ENCODE peak calls at places on chromosome 4, in seven cellular contexts. V is uterus, K is right lobe of liver, D is endothelial cell, Y is AG09319, O is transverse colon, M is cardiac muscle cell. T is an unnamed sample.

GRCh38 chr4:84484274-84484673 is 14.8 kb downstream of the NKX6-1 start:
- DNase-seq in M (no peak), K (no peak), V (no peak), O (no peak), D (no peak), Y (no peak), T (no peak)

GRCh38 chr4:80062527-80062926 is 10.5 kb downstream of the ANTXR2 start:
- DNase-seq in V (no peak), M (no peak), O (no peak), D (no peak), K (no peak), Y (no peak), T (no peak)

GRCh38 chr4:1205641-1206298 is 33.4 kb upstream of the SPON2 start:
- DNase-seq in M (no peak), K (peak), D (peak), Y (no peak), O (peak), V (peak), T (no peak)

GRCh38 chr4:92264163-92264562 is 39.6 kb upstream of the GRID2 start:
- DNase-seq in D (no peak), M (no peak), O (no peak), V (no peak), K (no peak), Y (no peak), T (no peak)

GRCh38 chr4:142331646-142332045 is 514.5 kb downstream of the INPP4B start:
- DNase-seq in M (peak), O (no peak), Y (peak), V (no peak), K (no peak), D (no peak), T (no peak)

GRCh38 chr4:27267435-27268355 is 407.1 kb downstream of the STIM2 start:
- DNase-seq in M (no peak), K (no peak), D (no peak), Y (no peak), O (no peak), V (no peak), T (no peak)

GRCh38 chr4:16001484-16001858 is 38.5 kb upstream of the FGFBP2 start:
- DNase-seq in Y (peak), K (peak), O (peak), V (peak), D (peak), M (peak), T (peak)

GRCh38 chr4:71026086-71026485 is 32.6 kb downstream of the DCK start:
- DNase-seq in Y (peak), D (no peak), V (no peak), K (no peak), M (peak), O (no peak), T (no peak)

GRCh38 chr4:79852305-79852730 is 220.7 kb downstream of the ANTXR2 start:
- DNase-seq in K (no peak), O (peak), V (peak), M (peak), D (no peak), Y (peak), T (no peak)

DNA sequence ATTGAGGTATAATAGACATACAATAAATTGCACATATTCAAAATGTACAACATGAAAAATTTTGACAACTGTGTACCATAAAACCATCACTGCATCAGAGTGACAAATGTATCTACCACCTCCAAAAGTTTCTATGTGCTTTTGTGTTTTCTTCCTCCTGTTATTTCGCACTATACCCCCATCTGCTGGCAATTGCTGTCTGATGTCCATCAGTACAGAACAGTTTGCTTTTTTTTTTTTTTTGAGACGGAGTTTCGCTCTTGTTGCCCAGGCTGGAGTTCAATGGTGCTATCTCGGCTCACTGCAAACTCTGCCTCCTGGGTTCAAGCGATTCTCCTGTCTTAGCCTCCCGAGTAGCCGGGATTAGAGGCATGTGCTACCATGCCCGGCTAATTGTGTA is 154.3 kb upstream of the GIMD1 start:
- DNase-seq in Y (no peak), V (no peak), K (no peak), O (no peak), D (peak), M (no peak), T (no peak)
- TF ChIP-seq CTCF in Y (peak), V (no peak), K (no peak), O (no peak), D (no peak), M (no peak), T (no peak)

GRCh38 chr4:41216294-41217019 is 2.1 kb upstream of the APBB2 start:
- DNase-seq in D (peak), M (peak), K (peak), V (peak), Y (no peak), O (peak), T (peak)
- TF ChIP-seq CTCF in D (peak), M (peak), K (peak), V (peak), Y (peak), O (peak), T (peak)

DNA sequence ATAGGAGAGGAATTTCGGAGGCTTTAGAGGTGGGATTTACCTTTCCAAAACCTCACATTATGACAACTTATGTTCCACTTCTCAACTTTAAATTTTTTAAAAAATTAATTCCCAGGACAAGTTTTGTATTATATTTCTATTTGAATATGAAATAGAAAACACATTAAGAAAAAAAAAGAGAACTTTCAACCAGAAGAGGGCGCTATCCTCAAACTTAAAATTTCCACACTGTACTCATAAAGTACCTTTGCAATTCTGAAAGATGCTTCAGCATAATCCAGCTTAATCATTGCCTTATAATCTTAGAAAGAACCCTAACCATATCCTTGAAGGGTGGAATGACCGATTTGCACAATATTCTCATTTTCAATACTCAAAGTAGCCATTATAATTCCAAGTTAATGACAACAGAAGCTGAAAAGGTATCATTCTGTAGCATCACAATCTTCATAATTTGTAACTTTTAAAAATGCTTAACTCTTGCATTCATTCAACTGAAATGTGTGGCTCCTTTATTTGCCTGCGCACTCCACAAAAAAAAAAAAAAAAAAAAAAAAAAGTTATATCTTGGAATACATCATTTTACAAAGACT is 158.0 kb downstream of the KCNIP4 start:
- DNase-seq in V (no peak), D (no peak), M (peak), O (no peak), K (no peak), Y (no peak), T (no peak)
- TF ChIP-seq CTCF in V (peak), D (peak), M (peak), O (peak), K (peak), Y (peak), T (peak)

DNA sequence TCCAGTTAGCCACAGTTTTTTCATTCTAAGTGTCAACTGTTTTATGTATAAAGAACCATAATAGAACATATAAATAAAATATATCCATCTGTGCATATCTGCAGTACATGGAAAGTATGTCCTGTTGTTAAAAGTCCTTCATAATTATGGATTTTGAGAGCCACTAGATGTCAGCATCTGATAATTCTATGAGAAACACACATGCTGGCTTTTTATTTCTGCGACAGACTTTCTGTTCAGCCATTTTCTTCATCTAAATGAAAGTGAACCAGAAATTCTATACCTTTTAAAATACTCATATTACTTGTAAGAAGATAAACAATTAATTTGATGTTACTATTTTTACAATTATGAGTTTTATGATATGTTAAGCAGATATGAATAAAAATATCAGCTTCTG is 251.4 kb downstream of the GPM6A start:
- DNase-seq in O (no peak), K (no peak), M (no peak), V (no peak), Y (no peak), D (no peak), T (no peak)
- TF ChIP-seq CTCF in O (no peak), K (peak), M (no peak), V (no peak), Y (no peak), D (no peak), T (no peak)

GRCh38 chr4:139009702-139010101 is 5.9 kb upstream of the NOCT start:
- DNase-seq in M (no peak), D (no peak), Y (no peak), O (no peak), K (no peak), V (no peak), T (no peak)
- TF ChIP-seq CTCF in M (no peak), D (no peak), Y (no peak), O (no peak), K (no peak), V (no peak), T (no peak)

GRCh38 chr4:144615182-144615581 is 30.8 kb upstream of the HHIP start:
- DNase-seq in D (no peak), K (no peak), V (no peak), O (no peak), Y (no peak), M (no peak), T (no peak)

GRCh38 chr4:144611850-144612249 is 34.1 kb upstream of the HHIP start:
- DNase-seq in O (peak), D (peak), V (no peak), M (peak), Y (no peak), K (no peak), T (peak)
- TF ChIP-seq CTCF in O (no peak), D (peak), V (no peak), M (peak), Y (peak), K (no peak), T (peak)

GRCh38 chr4:87006531-87007344 is 71.9 kb downstream of the AFF1 start:
- DNase-seq in V (peak), M (peak), D (peak), K (peak), Y (peak), O (peak), T (peak)
- TF ChIP-seq CTCF in V (peak), M (peak), D (no peak), K (peak), Y (peak), O (peak), T (peak)